ENCODE peak calls at places on chromosomes 16 and 17, in four cellular contexts. Z is amygdala; D is AG09319; I is stimulated activated CD8-positive, alpha-beta memory T cell treated with anti-CD3 and anti-CD28 coated beads, Interleukin-12 subunit alpha, Interleukin-12 subunit beta, amount 100 ng/mL, for 4 hours. A is an unnamed sample.

GRCh38 chr16:4375717-4376116 is 4.1 kb downstream of the VASN start:
- DNase-seq in Z (no peak), D (no peak), I (no peak), A (no peak)

GRCh38 chr16:51657844-51658243 is 506.8 kb upstream of the SALL1 start:
- DNase-seq in Z (no peak), D (no peak), I (no peak), A (no peak)

GRCh38 chr16:7590934-7591333 is 258.3 kb downstream of the RBFOX1 start:
- DNase-seq in Z (no peak), D (no peak), I (no peak), A (no peak)

GRCh38 chr17:50889528-50890118 is 23.5 kb upstream of the TOB1 start:
- DNase-seq in Z (no peak), D (no peak), I (no peak), A (no peak)

GRCh38 chr17:17692353-17693252 is 11.3 kb downstream of the RAI1 start:
- DNase-seq in Z (no peak), D (no peak), I (no peak), A (no peak)

GRCh38 chr16:1634541-1634940 is 22.4 kb downstream of the CRAMP1 start:
- DNase-seq in Z (no peak), D (no peak), I (no peak), A (no peak)

GRCh38 chr16:78584213-78584860 is 484.9 kb downstream of the WWOX start:
- DNase-seq in Z (no peak), D (no peak), I (no peak), A (no peak)

GRCh38 chr17:14297161-14297851 is 3.6 kb upstream of the HS3ST3B1 start:
- DNase-seq in Z (no peak), D (no peak), I (no peak), A (peak)

GRCh38 chr17:75980188-75981018 is 1.4 kb downstream of the TEN1 start:
- DNase-seq in Z (no peak), D (no peak), I (no peak), A (no peak)

GRCh38 chr16:58963479-58963878 is 229.4 kb upstream of the GOT2 start:
- DNase-seq in Z (no peak), D (no peak), I (no peak), A (no peak)

GRCh38 chr16:21950782-21951521 is 2.2 kb upstream of the UQCRC2 start:
- DNase-seq in Z (no peak), D (no peak), I (no peak), A (no peak)

GRCh38 chr17:46979023-46979870 is at the start of gene RPRML:
- DNase-seq in Z (no peak), D (no peak), I (no peak), A (no peak)

GRCh38 chr16:3879258-3879886 is 1.1 kb downstream of the CREBBP start:
- DNase-seq in Z (no peak), D (no peak), I (no peak), A (peak)

GRCh38 chr16:56606688-56607618 is 1.4 kb upstream of the MT2A start:
- DNase-seq in Z (no peak), D (peak), I (no peak), A (no peak)

GRCh38 chr16:84952335-84953050 is 58.8 kb downstream of the ZDHHC7 start:
- DNase-seq in Z (peak), D (peak), I (peak), A (peak)

GRCh38 chr17:20278805-20279204 is 188.5 kb downstream of the LGALS9B start:
- DNase-seq in Z (no peak), D (no peak), I (no peak), A (no peak)

GRCh38 chr16:68242926-68243858 is 2.0 kb upstream of the PLA2G15 start:
- DNase-seq in Z (no peak), D (no peak), I (no peak), A (no peak)

GRCh38 chr17:82534401-82534812 is 14.9 kb downstream of the FOXK2 start:
- DNase-seq in Z (no peak), D (no peak), I (no peak), A (no peak)

GRCh38 chr17:17413215-17413792 is 63.5 kb upstream of the MED9 start:
- DNase-seq in Z (no peak), D (no peak), I (no peak), A (no peak)

GRCh38 chr16:57559075-57559790 is 16.8 kb downstream of the ADGRG5 start:
- DNase-seq in Z (no peak), D (no peak), I (no peak), A (no peak)

GRCh38 chr16:72977127-72977526 is 70.8 kb downstream of the ZFHX3 start:
- DNase-seq in Z (no peak), D (no peak), I (no peak), A (no peak)

GRCh38 chr17:32756696-32757095 is 120.2 kb downstream of the MYO1D start:
- DNase-seq in Z (no peak), D (no peak), I (no peak), A (no peak)

GRCh38 chr16:29910819-29911675 is 10.8 kb downstream of the ASPHD1 start:
- DNase-seq in Z (no peak), D (no peak), I (no peak), A (no peak)

GRCh38 chr16:50172195-50172922 is 19.3 kb downstream of the TENT4B start:
- DNase-seq in Z (no peak), D (no peak), I (no peak), A (no peak)

GRCh38 chr17:80596760-80597608 is 52.3 kb downstream of the RPTOR start:
- DNase-seq in Z (no peak), D (no peak), I (no peak), A (no peak)

GRCh38 chr16:67666538-67667433 is at the start of the genes C16orf86 and ENKD1:
- DNase-seq in Z (peak), D (peak), I (peak), A (peak)

GRCh38 chr16:86078121-86078600 is 179.2 kb downstream of the IRF8 start:
- DNase-seq in Z (no peak), D (peak), I (no peak), A (no peak)

GRCh38 chr16:53804467-53804866 is 100.5 kb downstream of the FTO start:
- DNase-seq in Z (no peak), D (no peak), I (no peak), A (no peak)

GRCh38 chr17:41444186-41444585 is 3.4 kb upstream of the KRT38 start:
- DNase-seq in Z (no peak), D (no peak), I (no peak), A (no peak)

GRCh38 chr17:42428141-42428944 is 5.3 kb upstream of the CAVIN1 start:
- DNase-seq in Z (peak), D (peak), I (no peak), A (no peak)

GRCh38 chr17:10073026-10073425 is 125.4 kb downstream of the GAS7 start:
- DNase-seq in Z (no peak), D (no peak), I (no peak), A (no peak)